ENCODE peak calls at places on chromosome 9, in eight cellular contexts. O is MV-4-11, T is germinal center, V is HCT116, U is AG09319, G is CMK, B is fibroblast of gingiva, M is ELF-1. K is an unnamed sample.

GRCh38 chr9:96299823-96300222 is 2.2 kb downstream of the HSD17B3 start:
- DNase-seq in O (no peak), T (no peak), V (peak; percentile 16), U (no peak), G (no peak), B (peak; percentile 23), M (no peak), K (no peak)

GRCh38 chr9:91898451-91899433 is 51.3 kb downstream of the ROR2 start:
- DNase-seq in O (peak; percentile 19), T (no peak), V (no peak), U (no peak), G (no peak), B (no peak), M (peak; percentile 77), K (no peak)

GRCh38 chr9:16824545-16825041 is 45.9 kb downstream of the BNC2 start:
- DNase-seq in O (no peak), T (no peak), V (no peak), U (peak; percentile 32), G (no peak), B (no peak), M (peak; percentile 78), K (no peak)

GRCh38 chr9:91312717-91313325 is 48.9 kb downstream of the AUH start:
- DNase-seq in O (no peak), T (no peak), V (peak; percentile 77), U (no peak), G (no peak), B (no peak), M (peak; percentile 18), K (no peak)

GRCh38 chr9:121999556-121999955 is 93.6 kb downstream of the TTLL11 start:
- DNase-seq in O (no peak), T (peak; percentile 22), V (no peak), U (no peak), G (no peak), B (no peak), M (no peak), K (no peak)

GRCh38 chr9:121349009-121349408 is 21.0 kb downstream of the STOM start:
- DNase-seq in O (no peak), T (no peak), V (no peak), U (no peak), G (no peak), B (peak; percentile 52), M (no peak), K (no peak)

GRCh38 chr9:81685763-81686613 is 3.4 kb downstream of the TLE1 start:
- DNase-seq in O (no peak), T (no peak), V (no peak), U (no peak), G (no peak), B (peak; percentile 87), M (no peak), K (no peak)

GRCh38 chr9:112624711-112625707 is 92.9 kb downstream of the INIP start:
- DNase-seq in O (no peak), T (no peak), V (no peak), U (no peak), G (no peak), B (no peak), M (no peak), K (no peak)

GRCh38 chr9:120242397-120242796 is 337.6 kb downstream of the CDK5RAP2 start:
- DNase-seq in O (no peak), T (no peak), V (no peak), U (no peak), G (no peak), B (no peak), M (no peak), K (no peak)

GRCh38 chr9:4755026-4755609 is 14.1 kb upstream of the AK3 start:
- DNase-seq in O (no peak), T (no peak), V (no peak), U (no peak), G (no peak), B (no peak), M (no peak), K (no peak)